ENCODE peak calls at places on chromosomes 7 and 10, in nine cellular contexts. T, L, N, V, Z, Y, H, M and Q are unnamed samples.

GRCh38 chr7:81333004-81333403 is 414.2 kb upstream of the SEMA3C start:
- DNase-seq in L (peak), T (no peak), M (no peak), H (no peak), V (no peak), N (no peak), Z (no peak), Y (peak), Q (peak)

GRCh38 chr10:124403548-124403947 is 15.2 kb downstream of the OAT start:
- DNase-seq in T (no peak), M (no peak), Y (peak), N (peak), V (peak), Z (no peak), L (peak), H (no peak), Q (peak)

GRCh38 chr10:48507933-48508830 is 96.7 kb downstream of the ARHGAP22 start:
- DNase-seq in T (no peak), V (no peak), H (no peak), Z (no peak), Y (no peak), M (peak), L (peak), N (no peak), Q (no peak)

GRCh38 chr10:86953747-86954680 is 3.4 kb downstream of the MMRN2 start:
- DNase-seq in M (peak), V (no peak), Y (peak), H (peak), N (no peak), T (peak), L (peak), Z (no peak), Q (no peak)

GRCh38 chr7:100166317-100166940 is 2.0 kb downstream of the GAL3ST4 start:
- DNase-seq in T (peak), Y (no peak), H (no peak), N (no peak), M (no peak), V (peak), Z (peak), L (no peak), Q (no peak)

GRCh38 chr10:89481662-89482061 is 53.7 kb downstream of the SLC16A12 start:
- DNase-seq in V (no peak), N (peak), Y (peak), T (no peak), H (no peak), Z (no peak), L (peak), M (no peak), Q (peak)

GRCh38 chr10:52215745-52216361 is 98.2 kb upstream of the DKK1 start:
- DNase-seq in H (peak), T (no peak), Z (no peak), Y (peak), N (peak), V (peak), M (no peak), L (peak), Q (peak)

GRCh38 chr7:155717010-155717744 is 72.7 kb downstream of the RBM33 start:
- DNase-seq in V (no peak), T (no peak), Z (no peak), L (no peak), M (no peak), Y (no peak), H (no peak), N (no peak), Q (no peak)

GRCh38 chr7:30928254-30928872 is 16.7 kb downstream of the AQP1 start:
- DNase-seq in Z (peak), L (no peak), N (no peak), H (no peak), T (no peak), V (no peak), M (no peak), Y (no peak), Q (no peak)

GRCh38 chr10:3192856-3193635 is 20.5 kb upstream of the PITRM1 start:
- DNase-seq in H (peak), Y (peak), N (peak), Z (no peak), V (peak), M (peak), L (peak), T (no peak), Q (peak)

GRCh38 chr10:19111501-19112267 is 63.1 kb downstream of the MALRD1 start:
- DNase-seq in L (peak), N (no peak), T (no peak), M (no peak), H (no peak), Y (peak), Z (no peak), V (no peak), Q (no peak)

GRCh38 chr10:71268247-71268691 is 50.8 kb upstream of the SLC29A3 start:
- DNase-seq in Y (peak), H (no peak), M (no peak), V (no peak), Z (no peak), T (no peak), L (peak), N (peak), Q (peak)
- TF ChIP-seq CTCF in Y (peak), H (no peak), M (peak), V (no peak), Z (peak), T (peak), L (peak), N (peak), Q (peak)

DNA sequence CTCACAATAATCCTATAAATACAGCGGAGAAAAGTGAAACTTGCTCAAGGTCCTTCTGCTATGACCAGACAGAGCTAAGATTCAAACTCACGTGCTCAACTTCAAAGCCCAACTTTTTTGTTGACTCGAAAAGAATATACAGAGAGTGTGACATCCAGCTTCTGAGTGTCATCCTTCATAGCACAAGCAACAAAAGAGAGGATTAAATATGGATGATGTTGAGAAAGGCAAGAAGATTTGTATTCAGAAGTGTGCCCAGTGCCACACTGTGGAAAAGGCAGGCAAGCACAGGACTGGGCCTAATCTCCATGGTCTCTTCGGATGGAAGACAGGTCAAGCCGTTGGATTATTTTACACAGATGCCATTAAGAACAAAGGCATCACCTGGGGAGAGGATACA is 2.1 kb upstream of the FAM3C start:
- DNase-seq in V (no peak), Z (no peak), N (peak), M (no peak), T (no peak), Y (no peak), H (no peak), L (no peak), Q (no peak)
- TF ChIP-seq CTCF in V (peak), Z (no peak), N (peak), M (no peak), T (no peak), Y (peak), H (no peak), L (no peak), Q (peak)

GRCh38 chr7:47288060-47288459 is 293.9 kb downstream of the TNS3 start:
- DNase-seq in V (no peak), N (no peak), T (no peak), M (no peak), H (no peak), Z (no peak), Y (no peak), L (no peak), Q (no peak)

GRCh38 chr7:47284691-47285246 is 297.1 kb downstream of the TNS3 start:
- DNase-seq in L (no peak), T (no peak), N (no peak), M (no peak), H (no peak), V (no peak), Y (no peak), Z (no peak), Q (no peak)

GRCh38 chr7:47283497-47284131 is 298.3 kb downstream of the TNS3 start:
- DNase-seq in H (no peak), N (peak), L (no peak), V (no peak), T (no peak), M (no peak), Z (no peak), Y (no peak), Q (no peak)

GRCh38 chr7:47282790-47283496 is 299.0 kb downstream of the TNS3 start:
- DNase-seq in L (no peak), H (no peak), T (no peak), Y (no peak), N (no peak), M (no peak), Z (no peak), V (no peak), Q (no peak)

GRCh38 chr7:47285860-47286491 is 295.9 kb downstream of the TNS3 start:
- DNase-seq in V (no peak), N (no peak), T (no peak), M (no peak), Y (no peak), H (no peak), L (peak), Z (no peak), Q (peak)
- TF ChIP-seq CTCF in V (no peak), N (no peak), T (no peak), M (no peak), Y (no peak), H (no peak), L (no peak), Z (peak), Q (peak)

DNA sequence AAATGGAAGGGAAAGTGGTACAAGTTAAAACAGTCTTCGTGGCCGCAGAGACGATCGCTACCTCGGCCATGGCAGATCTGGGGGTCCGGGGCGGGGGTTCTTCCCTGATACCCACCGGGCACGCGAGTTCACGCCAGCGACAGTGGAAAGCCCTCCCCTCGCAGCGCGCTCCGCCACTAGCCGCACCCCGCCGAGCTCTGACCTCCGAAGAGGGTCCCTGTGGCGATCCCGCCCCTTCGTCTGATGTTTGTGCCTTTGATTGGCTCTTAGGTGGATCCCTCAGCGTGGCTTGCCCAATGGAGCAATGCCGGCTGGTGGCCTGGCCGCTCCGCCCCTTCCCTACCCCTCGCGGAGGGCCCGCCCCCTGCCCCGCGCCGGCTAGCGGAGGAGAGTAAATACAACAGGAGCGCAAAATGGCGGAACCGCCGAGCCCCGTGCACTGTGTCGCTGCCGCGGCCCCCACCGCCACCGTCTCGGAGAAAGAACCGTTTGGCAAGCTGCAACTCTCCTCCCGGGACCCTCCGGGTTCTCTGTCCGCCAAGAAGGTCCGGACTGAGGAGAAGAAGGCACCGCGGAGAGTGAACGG is at the start of gene RSBN1L:
- DNase-seq in N (peak), H (peak), Y (peak), V (peak), T (peak), M (peak), L (peak), Z (peak), Q (peak)
- TF ChIP-seq CTCF in N (no peak), H (no peak), Y (peak), V (no peak), T (peak), M (peak), L (peak), Z (peak), Q (peak)

GRCh38 chr7:73864981-73865711 is 4.2 kb downstream of the TMEM270 start:
- DNase-seq in L (no peak), M (no peak), T (no peak), Y (no peak), V (no peak), N (no peak), H (no peak), Z (no peak), Q (no peak)

GRCh38 chr7:73870041-73870492 is 9.1 kb downstream of the TMEM270 start:
- DNase-seq in M (peak), H (peak), Z (no peak), V (no peak), Y (no peak), L (no peak), N (no peak), T (no peak), Q (no peak)

GRCh38 chr7:73869011-73869785 is 8.2 kb downstream of the TMEM270 start:
- DNase-seq in N (no peak), V (no peak), M (no peak), H (no peak), L (peak), Z (no peak), Y (peak), T (no peak), Q (no peak)

GRCh38 chr7:73866446-73866767 is 5.4 kb downstream of the TMEM270 start:
- DNase-seq in Y (no peak), V (no peak), Z (no peak), L (no peak), T (no peak), N (no peak), M (no peak), H (no peak), Q (no peak)

DNA sequence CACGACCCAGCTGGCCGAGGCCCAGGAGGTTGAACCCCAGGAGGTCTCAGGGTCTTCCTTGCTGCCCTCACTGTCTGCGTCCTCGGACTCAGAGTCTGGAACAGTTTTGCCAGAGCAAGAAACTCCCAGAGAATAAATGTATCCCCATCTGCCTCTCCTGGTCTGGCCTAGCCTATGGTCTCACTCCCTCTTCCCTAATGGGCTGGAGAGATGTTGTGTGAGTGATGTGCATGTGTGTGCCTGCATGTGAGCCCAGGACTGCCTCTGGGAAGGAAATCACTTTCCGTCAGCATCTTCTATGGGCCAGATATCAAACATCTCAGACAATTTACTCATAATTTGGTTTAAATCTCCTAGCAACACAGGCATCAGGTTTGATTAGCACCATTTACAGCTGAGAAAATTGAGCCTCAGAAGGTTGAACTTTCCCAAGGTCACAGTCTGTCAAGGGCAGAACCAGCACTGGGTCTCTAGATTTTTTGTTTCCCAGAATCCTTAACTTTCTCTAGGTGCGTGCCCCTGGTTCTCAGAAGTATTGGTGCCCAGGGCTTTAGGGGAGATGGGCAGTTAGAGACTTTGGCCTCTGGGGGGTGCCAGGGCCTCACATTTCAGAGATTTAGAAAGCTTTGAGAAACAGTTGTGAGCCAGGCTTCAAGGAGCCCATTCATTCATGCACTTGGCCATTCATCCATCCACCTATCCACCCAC is 4.9 kb downstream of the TMEM270 start:
- DNase-seq in M (peak), Z (no peak), H (peak), L (peak), Y (peak), N (peak), V (peak), T (peak), Q (peak)
- TF ChIP-seq CTCF in M (peak), Z (peak), H (peak), L (peak), Y (peak), N (peak), V (peak), T (peak), Q (peak)

GRCh38 chr7:32167256-32167655 is 97.0 kb upstream of the PDE1C start:
- DNase-seq in Y (peak), N (no peak), L (no peak), M (no peak), H (no peak), Z (no peak), T (no peak), V (no peak), Q (no peak)

GRCh38 chr7:32161708-32162107 is 91.5 kb upstream of the PDE1C start:
- DNase-seq in Y (peak), M (no peak), H (no peak), Z (no peak), N (peak), L (peak), T (no peak), V (no peak), Q (peak)

GRCh38 chr7:32163141-32163806 is 93.1 kb upstream of the PDE1C start:
- DNase-seq in V (no peak), Z (no peak), M (peak), L (peak), N (peak), H (peak), Y (peak), T (peak), Q (peak)

GRCh38 chr7:32163911-32164310 is 93.7 kb upstream of the PDE1C start:
- DNase-seq in Y (peak), L (peak), H (no peak), V (no peak), M (no peak), N (no peak), Z (no peak), T (no peak), Q (no peak)

DNA sequence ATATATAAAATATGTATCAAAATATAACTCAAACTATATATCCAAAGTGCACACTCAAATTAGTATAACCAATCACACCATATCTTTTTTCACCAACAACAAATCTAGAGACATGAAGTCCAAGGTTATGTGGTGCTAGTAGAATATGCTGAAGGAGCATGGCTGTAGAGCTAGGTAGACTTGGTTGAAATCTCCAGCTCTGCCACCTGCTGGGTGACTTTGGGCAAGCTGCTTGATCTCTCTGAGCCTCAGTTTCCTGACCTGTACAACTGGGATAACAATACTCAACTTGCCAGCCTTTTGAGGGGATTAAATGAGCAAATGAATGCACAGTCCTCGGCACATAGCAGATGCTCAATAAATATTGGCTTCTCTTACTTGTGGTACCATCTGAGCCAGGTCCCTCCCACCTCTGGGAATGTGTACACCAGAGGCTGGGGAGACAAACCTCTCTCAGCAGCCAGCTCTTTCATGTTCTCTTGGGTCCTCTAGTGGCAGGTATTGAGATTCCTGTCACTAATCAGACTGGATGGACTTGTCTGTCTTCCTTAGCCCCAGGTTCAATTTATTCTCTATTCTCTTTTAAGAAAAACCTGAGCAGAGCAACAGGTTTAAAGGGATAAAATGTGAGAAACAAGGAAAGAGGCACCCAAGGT is 94.3 kb upstream of the PDE1C start:
- DNase-seq in L (peak), Y (peak), Z (no peak), M (no peak), T (no peak), N (peak), H (no peak), V (no peak), Q (peak)
- TF ChIP-seq CTCF in L (peak), Y (peak), Z (peak), M (peak), T (peak), N (peak), H (no peak), V (no peak), Q (peak)

GRCh38 chr10:132270721-132271457 is 36.9 kb downstream of the STK32C start:
- DNase-seq in Y (no peak), M (no peak), L (no peak), T (peak), N (no peak), V (no peak), H (no peak), Z (no peak), Q (no peak)

GRCh38 chr10:132272061-132272766 is 35.5 kb downstream of the STK32C start:
- DNase-seq in Y (peak), T (no peak), L (peak), Z (no peak), N (no peak), V (no peak), M (no peak), H (peak), Q (no peak)

GRCh38 chr10:132272767-132273090 is 35.0 kb downstream of the STK32C start:
- DNase-seq in M (no peak), Y (no peak), H (no peak), Z (no peak), V (no peak), T (no peak), N (no peak), L (no peak), Q (no peak)

GRCh38 chr10:132270256-132270655 is 37.5 kb downstream of the STK32C start:
- DNase-seq in Z (no peak), Y (no peak), H (no peak), V (no peak), L (no peak), T (peak), M (no peak), N (no peak), Q (no peak)

DNA sequence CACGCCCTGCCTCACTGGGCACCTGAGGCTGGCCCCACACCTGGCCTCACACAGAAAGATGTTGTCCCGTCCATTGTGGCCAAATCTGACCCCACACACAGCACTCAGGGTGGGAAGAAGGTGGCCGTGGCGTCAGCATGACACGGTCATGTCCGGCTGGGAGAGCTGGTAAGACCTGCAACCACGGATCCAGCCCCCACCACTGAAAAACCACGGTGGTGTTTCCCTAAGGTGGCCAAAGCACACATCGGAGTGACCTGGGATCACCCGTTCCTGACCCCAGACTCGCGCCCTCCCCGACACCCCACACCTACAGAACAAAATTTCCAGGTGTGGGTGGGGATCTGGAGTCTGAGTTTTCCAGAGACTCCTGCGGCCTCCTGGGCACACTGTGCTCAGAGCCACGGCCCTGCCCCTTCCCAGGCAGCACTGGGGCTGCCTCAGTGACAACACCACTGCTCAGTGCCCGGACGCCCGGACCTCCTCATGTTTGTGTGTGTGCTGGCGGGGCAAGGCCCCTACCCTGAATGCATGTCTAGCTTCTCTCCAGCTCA is 36.2 kb downstream of the STK32C start:
- DNase-seq in T (no peak), Y (no peak), H (no peak), M (no peak), L (no peak), V (no peak), Z (no peak), N (no peak), Q (no peak)
- TF ChIP-seq CTCF in T (no peak), Y (no peak), H (no peak), M (no peak), L (no peak), V (no peak), Z (no peak), N (no peak), Q (no peak)